ENCODE peak calls at places on chromosomes 5 and 9, in five cellular contexts. One of them, this sample, is unnamed.

GRCh38 chr9:93225417-93225816 is 41.5 kb downstream of the WNK2 start:
- DNase-seq in cardiac fibroblast: no peak
- DNase-seq in RWPE1: no peak
- DNase-seq in colonic mucosa: no peak
- DNase-seq in tibial nerve: no peak
- DNase-seq in this sample: no peak

GRCh38 chr5:147822686-147823491 is 8.6 kb downstream of the SPINK1 start:
- DNase-seq in tibial nerve: peak
- DNase-seq in RWPE1: peak
- DNase-seq in cardiac fibroblast: peak
- DNase-seq in colonic mucosa: peak
- DNase-seq in this sample: peak

GRCh38 chr5:112049738-112050137 is 292.7 kb upstream of the NREP start:
- DNase-seq in RWPE1: no peak
- DNase-seq in tibial nerve: no peak
- DNase-seq in colonic mucosa: no peak
- DNase-seq in cardiac fibroblast: no peak
- DNase-seq in this sample: no peak

GRCh38 chr5:115369430-115370144 is 73.1 kb upstream of the CCDC112 start:
- DNase-seq in RWPE1: no peak
- DNase-seq in colonic mucosa: no peak
- DNase-seq in cardiac fibroblast: no peak
- DNase-seq in tibial nerve: no peak
- DNase-seq in this sample: no peak

GRCh38 chr9:130104413-130105193 is 50.9 kb downstream of the GPR107 start:
- DNase-seq in RWPE1: no peak
- DNase-seq in cardiac fibroblast: no peak
- DNase-seq in colonic mucosa: no peak
- DNase-seq in tibial nerve: no peak
- DNase-seq in this sample: no peak

GRCh38 chr5:147167529-147167928 is 67.3 kb upstream of the STK32A start:
- DNase-seq in colonic mucosa: no peak
- DNase-seq in cardiac fibroblast: no peak
- DNase-seq in RWPE1: no peak
- DNase-seq in tibial nerve: no peak
- DNase-seq in this sample: no peak

GRCh38 chr5:149697001-149697400 is 33.1 kb upstream of the PPARGC1B start:
- DNase-seq in tibial nerve: no peak
- DNase-seq in cardiac fibroblast: peak
- DNase-seq in RWPE1: peak
- DNase-seq in colonic mucosa: no peak
- DNase-seq in this sample: no peak

GRCh38 chr5:157816682-157817268 is 42.2 kb downstream of the CLINT1 start:
- DNase-seq in RWPE1: peak
- DNase-seq in tibial nerve: no peak
- DNase-seq in colonic mucosa: no peak
- DNase-seq in cardiac fibroblast: peak
- DNase-seq in this sample: no peak

GRCh38 chr9:87077986-87078385 is 130.7 kb upstream of the GAS1 start:
- DNase-seq in RWPE1: no peak
- DNase-seq in cardiac fibroblast: no peak
- DNase-seq in colonic mucosa: no peak
- DNase-seq in tibial nerve: no peak
- DNase-seq in this sample: no peak

GRCh38 chr9:82938426-82938825 is 124.5 kb downstream of the RASEF start:
- DNase-seq in colonic mucosa: no peak
- DNase-seq in tibial nerve: no peak
- DNase-seq in cardiac fibroblast: no peak
- DNase-seq in RWPE1: no peak
- DNase-seq in this sample: no peak

GRCh38 chr9:121434946-121435345 is 64.7 kb downstream of the GGTA1 start:
- DNase-seq in RWPE1: no peak
- DNase-seq in colonic mucosa: no peak
- DNase-seq in cardiac fibroblast: peak
- DNase-seq in tibial nerve: no peak
- DNase-seq in this sample: no peak

GRCh38 chr5:141825836-141826560 is 52.2 kb downstream of the PCDH1 start:
- DNase-seq in cardiac fibroblast: no peak
- DNase-seq in colonic mucosa: no peak
- DNase-seq in RWPE1: no peak
- DNase-seq in tibial nerve: no peak
- DNase-seq in this sample: no peak

GRCh38 chr5:1929108-1929991 is 46.6 kb upstream of the IRX4 start:
- DNase-seq in cardiac fibroblast: no peak
- DNase-seq in colonic mucosa: no peak
- DNase-seq in tibial nerve: no peak
- DNase-seq in RWPE1: no peak
- DNase-seq in this sample: no peak

GRCh38 chr9:128771745-128772519 is at the start of gene ZER1:
- DNase-seq in tibial nerve: peak
- DNase-seq in colonic mucosa: peak
- DNase-seq in cardiac fibroblast: peak
- DNase-seq in RWPE1: peak
- DNase-seq in this sample: peak

GRCh38 chr5:69414885-69415583 is at the start of gene MARVELD2:
- DNase-seq in RWPE1: peak
- DNase-seq in colonic mucosa: peak
- DNase-seq in tibial nerve: peak
- DNase-seq in cardiac fibroblast: peak
- DNase-seq in this sample: peak

GRCh38 chr9:122350577-122351355 is 20.1 kb upstream of the PTGS1 start:
- DNase-seq in RWPE1: peak
- DNase-seq in cardiac fibroblast: peak
- DNase-seq in tibial nerve: peak
- DNase-seq in colonic mucosa: peak
- DNase-seq in this sample: peak

GRCh38 chr5:161007879-161008278 is 155.9 kb upstream of the ATP10B start:
- DNase-seq in RWPE1: no peak
- DNase-seq in tibial nerve: no peak
- DNase-seq in colonic mucosa: no peak
- DNase-seq in cardiac fibroblast: no peak
- DNase-seq in this sample: no peak

GRCh38 chr5:163880307-163880706 is 374.9 kb downstream of the MAT2B start:
- DNase-seq in cardiac fibroblast: peak
- DNase-seq in tibial nerve: no peak
- DNase-seq in RWPE1: no peak
- DNase-seq in colonic mucosa: no peak
- DNase-seq in this sample: no peak

GRCh38 chr9:116605060-116605459 is 82.0 kb upstream of the TRIM32 start:
- DNase-seq in tibial nerve: no peak
- DNase-seq in colonic mucosa: no peak
- DNase-seq in RWPE1: no peak
- DNase-seq in cardiac fibroblast: no peak
- DNase-seq in this sample: no peak

GRCh38 chr9:116605904-116606341 is 81.2 kb upstream of the TRIM32 start:
- DNase-seq in tibial nerve: no peak
- DNase-seq in cardiac fibroblast: peak
- DNase-seq in colonic mucosa: no peak
- DNase-seq in RWPE1: no peak
- DNase-seq in this sample: no peak
- TF ChIP-seq CTCF in tibial nerve: no peak
- TF ChIP-seq CTCF in cardiac fibroblast: no peak
- TF ChIP-seq CTCF in colonic mucosa: no peak
- TF ChIP-seq CTCF in RWPE1: no peak
- TF ChIP-seq CTCF in this sample: no peak

GRCh38 chr9:36136277-36136893 is at the start of gene GLIPR2:
- DNase-seq in colonic mucosa: peak
- DNase-seq in RWPE1: peak
- DNase-seq in tibial nerve: peak
- DNase-seq in cardiac fibroblast: peak
- DNase-seq in this sample: peak
- TF ChIP-seq CTCF in colonic mucosa: no peak
- TF ChIP-seq CTCF in RWPE1: peak
- TF ChIP-seq CTCF in tibial nerve: no peak
- TF ChIP-seq CTCF in cardiac fibroblast: no peak
- TF ChIP-seq CTCF in this sample: no peak

DNA sequence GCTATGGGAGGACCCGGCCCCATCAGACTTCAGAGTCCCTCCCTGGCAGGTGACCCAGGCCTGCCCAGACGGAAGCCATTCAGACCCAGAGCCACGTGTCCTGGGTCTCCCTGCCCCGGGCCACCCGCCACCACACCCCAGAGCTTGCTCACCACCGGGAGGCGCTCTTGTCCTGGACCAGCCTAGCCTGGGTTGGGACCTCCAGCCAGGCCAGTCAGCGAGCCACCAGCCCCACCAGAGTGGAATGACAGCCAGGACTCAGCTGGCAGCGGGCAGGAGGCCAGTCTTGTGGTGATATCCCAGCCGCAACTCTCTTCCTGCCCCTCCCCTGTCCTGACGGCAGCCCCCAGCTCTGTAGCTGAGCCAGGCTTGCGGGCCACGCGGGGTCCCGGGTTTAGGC is 1.7 kb upstream of the PTGDS start:
- DNase-seq in RWPE1: no peak
- DNase-seq in cardiac fibroblast: no peak
- DNase-seq in tibial nerve: no peak
- DNase-seq in colonic mucosa: no peak
- DNase-seq in this sample: peak
- TF ChIP-seq CTCF in RWPE1: no peak
- TF ChIP-seq CTCF in cardiac fibroblast: peak
- TF ChIP-seq CTCF in tibial nerve: no peak
- TF ChIP-seq CTCF in colonic mucosa: no peak
- TF ChIP-seq CTCF in this sample: no peak

DNA sequence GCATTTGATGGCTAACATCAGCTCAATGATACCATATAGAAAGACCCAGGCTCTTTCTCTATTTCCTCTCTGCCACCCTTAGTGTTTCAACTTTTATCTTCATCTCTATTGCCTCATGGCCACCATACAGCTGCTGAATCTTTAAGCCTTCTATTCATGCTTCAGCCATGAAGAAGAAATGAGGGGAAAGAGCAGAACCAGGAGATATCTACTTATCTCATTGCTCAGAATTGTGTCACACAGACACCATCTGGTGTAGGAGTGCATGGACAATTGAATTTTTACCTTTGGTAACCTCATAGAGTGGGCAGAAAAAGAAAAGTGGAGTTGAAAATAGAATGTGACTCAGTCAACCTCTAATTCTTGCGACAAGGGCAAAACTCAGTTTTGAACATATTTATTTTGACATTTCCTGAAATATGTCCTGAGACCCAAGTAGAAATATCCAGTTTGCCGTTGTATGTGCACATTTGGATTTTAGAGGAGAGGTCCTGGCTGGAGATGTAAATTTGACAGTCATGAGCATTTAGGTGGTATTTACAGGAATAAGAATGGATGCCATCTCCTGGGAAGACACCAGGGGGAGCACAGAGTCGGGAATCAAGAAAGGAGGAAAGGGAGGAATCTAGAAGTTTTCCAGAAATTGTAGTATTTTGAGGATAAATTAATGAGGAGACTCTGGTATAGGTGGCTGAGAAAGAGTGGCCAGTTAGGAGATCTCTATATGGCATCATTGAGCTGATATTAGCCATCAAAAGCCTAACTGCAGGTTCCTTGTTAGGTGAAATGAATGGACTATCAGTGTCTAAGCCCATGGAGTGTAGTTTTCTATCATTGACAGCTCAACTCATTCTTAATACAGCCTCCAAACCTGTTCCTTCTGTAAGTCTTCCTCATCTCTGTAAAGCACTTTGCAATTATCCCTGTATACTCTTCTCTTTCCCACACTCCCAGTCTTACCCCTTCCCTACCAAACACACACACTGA is 7.0 kb downstream of the GAPT start:
- DNase-seq in RWPE1: peak
- DNase-seq in tibial nerve: peak
- DNase-seq in cardiac fibroblast: peak
- DNase-seq in colonic mucosa: peak
- DNase-seq in this sample: peak
- TF ChIP-seq CTCF in RWPE1: peak
- TF ChIP-seq CTCF in tibial nerve: peak
- TF ChIP-seq CTCF in cardiac fibroblast: peak
- TF ChIP-seq CTCF in colonic mucosa: peak
- TF ChIP-seq CTCF in this sample: peak

GRCh38 chr5:57276353-57276752 is 102.5 kb downstream of the GPBP1 start:
- DNase-seq in RWPE1: no peak
- DNase-seq in colonic mucosa: no peak
- DNase-seq in cardiac fibroblast: no peak
- DNase-seq in tibial nerve: no peak
- DNase-seq in this sample: no peak

GRCh38 chr5:57280811-57281301 is 107.0 kb downstream of the GPBP1 start:
- DNase-seq in RWPE1: peak
- DNase-seq in cardiac fibroblast: no peak
- DNase-seq in colonic mucosa: no peak
- DNase-seq in tibial nerve: no peak
- DNase-seq in this sample: no peak

GRCh38 chr5:57277085-57277484 is 103.2 kb downstream of the GPBP1 start:
- DNase-seq in cardiac fibroblast: peak
- DNase-seq in colonic mucosa: no peak
- DNase-seq in tibial nerve: no peak
- DNase-seq in RWPE1: peak
- DNase-seq in this sample: no peak
- TF ChIP-seq CTCF in cardiac fibroblast: no peak
- TF ChIP-seq CTCF in colonic mucosa: no peak
- TF ChIP-seq CTCF in tibial nerve: no peak
- TF ChIP-seq CTCF in RWPE1: peak
- TF ChIP-seq CTCF in this sample: no peak

GRCh38 chr9:71783120-71783523 is 14.8 kb upstream of the CEMIP2 start:
- DNase-seq in tibial nerve: no peak
- DNase-seq in RWPE1: no peak
- DNase-seq in cardiac fibroblast: no peak
- DNase-seq in colonic mucosa: peak
- DNase-seq in this sample: no peak
- TF ChIP-seq CTCF in tibial nerve: no peak
- TF ChIP-seq CTCF in RWPE1: no peak
- TF ChIP-seq CTCF in cardiac fibroblast: no peak
- TF ChIP-seq CTCF in colonic mucosa: no peak
- TF ChIP-seq CTCF in this sample: no peak

This sample was measured in endothelial cell.